ENCODE peak calls at places on chromosomes 12 and 14, in seven cellular contexts. One of them, this sample, is unnamed.

GRCh38 chr14:68363401-68363800 is 429.5 kb downstream of the ZFP36L1 start:
- DNase-seq in stimulated activated CD8-positive, alpha-beta memory T cell treated with anti-CD3 and anti-CD28 coated beads, Interleukin-7, amount 100 ng/mL, for 1 hour: no peak
- DNase-seq in vagina: no peak
- DNase-seq in A549: peak; percentile 44
- DNase-seq in NCI-H1092 treated with DMSO at 0.1 percent for 48 hours: no peak
- DNase-seq in astrocyte of the spinal cord: no peak
- DNase-seq in kidney: no peak
- DNase-seq in this sample: no peak

GRCh38 chr14:46691819-46692218 is 40.2 kb upstream of the RPL10L start:
- DNase-seq in stimulated activated CD8-positive, alpha-beta memory T cell treated with anti-CD3 and anti-CD28 coated beads, Interleukin-7, amount 100 ng/mL, for 1 hour: no peak
- DNase-seq in vagina: no peak
- DNase-seq in A549: no peak
- DNase-seq in NCI-H1092 treated with DMSO at 0.1 percent for 48 hours: no peak
- DNase-seq in astrocyte of the spinal cord: no peak
- DNase-seq in kidney: no peak
- DNase-seq in this sample: no peak

GRCh38 chr14:81348086-81348485 is 52.0 kb downstream of the STON2 start:
- DNase-seq in stimulated activated CD8-positive, alpha-beta memory T cell treated with anti-CD3 and anti-CD28 coated beads, Interleukin-7, amount 100 ng/mL, for 1 hour: no peak
- DNase-seq in vagina: no peak
- DNase-seq in A549: no peak
- DNase-seq in NCI-H1092 treated with DMSO at 0.1 percent for 48 hours: no peak
- DNase-seq in astrocyte of the spinal cord: no peak
- DNase-seq in kidney: no peak
- DNase-seq in this sample: no peak

GRCh38 chr12:64178122-64178521 is 44.0 kb downstream of the KICS2 start:
- DNase-seq in stimulated activated CD8-positive, alpha-beta memory T cell treated with anti-CD3 and anti-CD28 coated beads, Interleukin-7, amount 100 ng/mL, for 1 hour: no peak
- DNase-seq in vagina: no peak
- DNase-seq in A549: no peak
- DNase-seq in NCI-H1092 treated with DMSO at 0.1 percent for 48 hours: no peak
- DNase-seq in astrocyte of the spinal cord: peak; percentile 77
- DNase-seq in kidney: no peak
- DNase-seq in this sample: no peak

GRCh38 chr12:6768385-6769002 is 2.3 kb downstream of the PTMS start:
- DNase-seq in stimulated activated CD8-positive, alpha-beta memory T cell treated with anti-CD3 and anti-CD28 coated beads, Interleukin-7, amount 100 ng/mL, for 1 hour: no peak
- DNase-seq in vagina: no peak
- DNase-seq in A549: no peak
- DNase-seq in NCI-H1092 treated with DMSO at 0.1 percent for 48 hours: no peak
- DNase-seq in astrocyte of the spinal cord: peak; percentile 33
- DNase-seq in kidney: no peak
- DNase-seq in this sample: no peak

GRCh38 chr14:73476451-73476905 is 14.3 kb upstream of the RIOX1 start:
- DNase-seq in stimulated activated CD8-positive, alpha-beta memory T cell treated with anti-CD3 and anti-CD28 coated beads, Interleukin-7, amount 100 ng/mL, for 1 hour: no peak
- DNase-seq in vagina: no peak
- DNase-seq in A549: no peak
- DNase-seq in NCI-H1092 treated with DMSO at 0.1 percent for 48 hours: no peak
- DNase-seq in astrocyte of the spinal cord: no peak
- DNase-seq in kidney: no peak
- DNase-seq in this sample: no peak

GRCh38 chr14:60651936-60652673 is 2.8 kb upstream of the SIX1 start:
- DNase-seq in stimulated activated CD8-positive, alpha-beta memory T cell treated with anti-CD3 and anti-CD28 coated beads, Interleukin-7, amount 100 ng/mL, for 1 hour: no peak
- DNase-seq in vagina: no peak
- DNase-seq in A549: no peak
- DNase-seq in NCI-H1092 treated with DMSO at 0.1 percent for 48 hours: peak; percentile 59
- DNase-seq in astrocyte of the spinal cord: no peak
- DNase-seq in kidney: peak; percentile 56
- DNase-seq in this sample: no peak

GRCh38 chr14:85714046-85714445 is 184.1 kb downstream of the FLRT2 start:
- DNase-seq in stimulated activated CD8-positive, alpha-beta memory T cell treated with anti-CD3 and anti-CD28 coated beads, Interleukin-7, amount 100 ng/mL, for 1 hour: no peak
- DNase-seq in vagina: no peak
- DNase-seq in A549: no peak
- DNase-seq in NCI-H1092 treated with DMSO at 0.1 percent for 48 hours: no peak
- DNase-seq in astrocyte of the spinal cord: no peak
- DNase-seq in kidney: no peak
- DNase-seq in this sample: no peak

GRCh38 chr12:54439521-54440255 is 20.6 kb upstream of the ITGA5 start:
- DNase-seq in stimulated activated CD8-positive, alpha-beta memory T cell treated with anti-CD3 and anti-CD28 coated beads, Interleukin-7, amount 100 ng/mL, for 1 hour: no peak
- DNase-seq in vagina: no peak
- DNase-seq in A549: peak; percentile 69
- DNase-seq in NCI-H1092 treated with DMSO at 0.1 percent for 48 hours: peak; percentile 66
- DNase-seq in astrocyte of the spinal cord: peak; percentile 75
- DNase-seq in kidney: no peak
- DNase-seq in this sample: no peak

GRCh38 chr12:66497000-66497897 is 181.6 kb downstream of the GRIP1 start:
- DNase-seq in stimulated activated CD8-positive, alpha-beta memory T cell treated with anti-CD3 and anti-CD28 coated beads, Interleukin-7, amount 100 ng/mL, for 1 hour: no peak
- DNase-seq in vagina: no peak
- DNase-seq in A549: no peak
- DNase-seq in NCI-H1092 treated with DMSO at 0.1 percent for 48 hours: no peak
- DNase-seq in astrocyte of the spinal cord: no peak
- DNase-seq in kidney: no peak
- DNase-seq in this sample: no peak

GRCh38 chr12:1993871-1994371 is 10.3 kb downstream of the DCP1B start:
- DNase-seq in stimulated activated CD8-positive, alpha-beta memory T cell treated with anti-CD3 and anti-CD28 coated beads, Interleukin-7, amount 100 ng/mL, for 1 hour: no peak
- DNase-seq in vagina: no peak
- DNase-seq in A549: no peak
- DNase-seq in NCI-H1092 treated with DMSO at 0.1 percent for 48 hours: no peak
- DNase-seq in astrocyte of the spinal cord: peak; percentile 50
- DNase-seq in kidney: no peak
- DNase-seq in this sample: no peak

GRCh38 chr12:57852195-57852594 is 5.7 kb upstream of the CTDSP2 start:
- DNase-seq in stimulated activated CD8-positive, alpha-beta memory T cell treated with anti-CD3 and anti-CD28 coated beads, Interleukin-7, amount 100 ng/mL, for 1 hour: no peak
- DNase-seq in vagina: no peak
- DNase-seq in A549: no peak
- DNase-seq in NCI-H1092 treated with DMSO at 0.1 percent for 48 hours: peak; percentile 6
- DNase-seq in astrocyte of the spinal cord: no peak
- DNase-seq in kidney: no peak
- DNase-seq in this sample: peak; percentile 34

GRCh38 chr12:106774808-106775524 is 484 bp downstream of the RIC8B start:
- DNase-seq in stimulated activated CD8-positive, alpha-beta memory T cell treated with anti-CD3 and anti-CD28 coated beads, Interleukin-7, amount 100 ng/mL, for 1 hour: no peak
- DNase-seq in vagina: no peak
- DNase-seq in A549: no peak
- DNase-seq in NCI-H1092 treated with DMSO at 0.1 percent for 48 hours: no peak
- DNase-seq in astrocyte of the spinal cord: no peak
- DNase-seq in kidney: no peak
- DNase-seq in this sample: no peak

GRCh38 chr12:22874151-22874550 is 249.2 kb downstream of the ETNK1 start:
- DNase-seq in stimulated activated CD8-positive, alpha-beta memory T cell treated with anti-CD3 and anti-CD28 coated beads, Interleukin-7, amount 100 ng/mL, for 1 hour: no peak
- DNase-seq in vagina: no peak
- DNase-seq in A549: no peak
- DNase-seq in NCI-H1092 treated with DMSO at 0.1 percent for 48 hours: no peak
- DNase-seq in astrocyte of the spinal cord: peak; percentile 40
- DNase-seq in kidney: no peak
- DNase-seq in this sample: no peak

GRCh38 chr12:24909667-24910066 is 39.2 kb downstream of the BCAT1 start:
- DNase-seq in stimulated activated CD8-positive, alpha-beta memory T cell treated with anti-CD3 and anti-CD28 coated beads, Interleukin-7, amount 100 ng/mL, for 1 hour: no peak
- DNase-seq in vagina: no peak
- DNase-seq in A549: peak; percentile 45
- DNase-seq in NCI-H1092 treated with DMSO at 0.1 percent for 48 hours: no peak
- DNase-seq in astrocyte of the spinal cord: peak; percentile 82
- DNase-seq in kidney: no peak
- DNase-seq in this sample: no peak

GRCh38 chr12:39442895-39443703 is at the start of gene KIF21A:
- DNase-seq in stimulated activated CD8-positive, alpha-beta memory T cell treated with anti-CD3 and anti-CD28 coated beads, Interleukin-7, amount 100 ng/mL, for 1 hour: peak; percentile 75
- DNase-seq in vagina: peak; percentile 91
- DNase-seq in A549: peak; percentile 97
- DNase-seq in NCI-H1092 treated with DMSO at 0.1 percent for 48 hours: peak; percentile 92
- DNase-seq in astrocyte of the spinal cord: peak; percentile 93
- DNase-seq in kidney: peak; percentile 96
- DNase-seq in this sample: peak; percentile 95

GRCh38 chr12:127810026-127810425 is 456.9 kb upstream of the TMEM132C start:
- DNase-seq in stimulated activated CD8-positive, alpha-beta memory T cell treated with anti-CD3 and anti-CD28 coated beads, Interleukin-7, amount 100 ng/mL, for 1 hour: no peak
- DNase-seq in vagina: no peak
- DNase-seq in A549: no peak
- DNase-seq in NCI-H1092 treated with DMSO at 0.1 percent for 48 hours: no peak
- DNase-seq in astrocyte of the spinal cord: peak; percentile 98
- DNase-seq in kidney: no peak
- DNase-seq in this sample: no peak

GRCh38 chr12:50271724-50272247 is 11.5 kb downstream of the LIMA1 start:
- DNase-seq in stimulated activated CD8-positive, alpha-beta memory T cell treated with anti-CD3 and anti-CD28 coated beads, Interleukin-7, amount 100 ng/mL, for 1 hour: no peak
- DNase-seq in vagina: no peak
- DNase-seq in A549: no peak
- DNase-seq in NCI-H1092 treated with DMSO at 0.1 percent for 48 hours: no peak
- DNase-seq in astrocyte of the spinal cord: peak; percentile 35
- DNase-seq in kidney: no peak
- DNase-seq in this sample: no peak

GRCh38 chr12:93453633-93454032 is 11.9 kb upstream of the UBE2N start:
- DNase-seq in stimulated activated CD8-positive, alpha-beta memory T cell treated with anti-CD3 and anti-CD28 coated beads, Interleukin-7, amount 100 ng/mL, for 1 hour: no peak
- DNase-seq in vagina: no peak
- DNase-seq in A549: no peak
- DNase-seq in NCI-H1092 treated with DMSO at 0.1 percent for 48 hours: no peak
- DNase-seq in astrocyte of the spinal cord: peak; percentile 38
- DNase-seq in kidney: no peak
- DNase-seq in this sample: no peak

GRCh38 chr12:53184828-53185227 is 4.1 kb upstream of the CSAD start:
- DNase-seq in stimulated activated CD8-positive, alpha-beta memory T cell treated with anti-CD3 and anti-CD28 coated beads, Interleukin-7, amount 100 ng/mL, for 1 hour: no peak
- DNase-seq in vagina: no peak
- DNase-seq in A549: no peak
- DNase-seq in NCI-H1092 treated with DMSO at 0.1 percent for 48 hours: no peak
- DNase-seq in astrocyte of the spinal cord: no peak
- DNase-seq in kidney: no peak
- DNase-seq in this sample: no peak

GRCh38 chr14:104551851-104552737 is 27.5 kb upstream of the C14orf180 start:
- DNase-seq in stimulated activated CD8-positive, alpha-beta memory T cell treated with anti-CD3 and anti-CD28 coated beads, Interleukin-7, amount 100 ng/mL, for 1 hour: no peak
- DNase-seq in vagina: no peak
- DNase-seq in A549: no peak
- DNase-seq in NCI-H1092 treated with DMSO at 0.1 percent for 48 hours: no peak
- DNase-seq in astrocyte of the spinal cord: no peak
- DNase-seq in kidney: peak; percentile 62
- DNase-seq in this sample: peak; percentile 67

GRCh38 chr14:78790262-78790661 is 620.1 kb downstream of the NRXN3 start:
- DNase-seq in stimulated activated CD8-positive, alpha-beta memory T cell treated with anti-CD3 and anti-CD28 coated beads, Interleukin-7, amount 100 ng/mL, for 1 hour: no peak
- DNase-seq in vagina: no peak
- DNase-seq in A549: peak; percentile 4
- DNase-seq in NCI-H1092 treated with DMSO at 0.1 percent for 48 hours: no peak
- DNase-seq in astrocyte of the spinal cord: no peak
- DNase-seq in kidney: no peak
- DNase-seq in this sample: no peak

GRCh38 chr12:53492188-53492587 is 7.1 kb downstream of the MAP3K12 start:
- DNase-seq in stimulated activated CD8-positive, alpha-beta memory T cell treated with anti-CD3 and anti-CD28 coated beads, Interleukin-7, amount 100 ng/mL, for 1 hour: no peak
- DNase-seq in vagina: no peak
- DNase-seq in A549: no peak
- DNase-seq in NCI-H1092 treated with DMSO at 0.1 percent for 48 hours: no peak
- DNase-seq in astrocyte of the spinal cord: no peak
- DNase-seq in kidney: peak; percentile 72
- DNase-seq in this sample: no peak

GRCh38 chr12:132352896-132353800 is 23.8 kb upstream of the GALNT9 start:
- DNase-seq in stimulated activated CD8-positive, alpha-beta memory T cell treated with anti-CD3 and anti-CD28 coated beads, Interleukin-7, amount 100 ng/mL, for 1 hour: no peak
- DNase-seq in vagina: no peak
- DNase-seq in A549: no peak
- DNase-seq in NCI-H1092 treated with DMSO at 0.1 percent for 48 hours: no peak
- DNase-seq in astrocyte of the spinal cord: no peak
- DNase-seq in kidney: peak; percentile 72
- DNase-seq in this sample: peak; percentile 44

GRCh38 chr12:130335517-130336392 is 1.9 kb upstream of the PIWIL1 start:
- DNase-seq in stimulated activated CD8-positive, alpha-beta memory T cell treated with anti-CD3 and anti-CD28 coated beads, Interleukin-7, amount 100 ng/mL, for 1 hour: no peak
- DNase-seq in vagina: no peak
- DNase-seq in A549: peak; percentile 73
- DNase-seq in NCI-H1092 treated with DMSO at 0.1 percent for 48 hours: peak; percentile 66
- DNase-seq in astrocyte of the spinal cord: peak; percentile 52
- DNase-seq in kidney: no peak
- DNase-seq in this sample: no peak

This sample was measured in spleen.